ENCODE peak calls at places on chromosome 18, in six cellular contexts. One of them, this sample, is unnamed.

GRCh38 chr18:43719264-43719795 is 442.0 kb upstream of the SYT4 start:
- DNase-seq in psoas muscle: no peak
- DNase-seq in dorsolateral prefrontal cortex: no peak
- DNase-seq in HFF-Myc: no peak
- DNase-seq in astrocyte of the spinal cord: no peak
- DNase-seq in GM12865: no peak
- DNase-seq in this sample: no peak

GRCh38 chr18:51051105-51051712 is 21.2 kb downstream of the SMAD4 start:
- DNase-seq in psoas muscle: no peak
- DNase-seq in dorsolateral prefrontal cortex: no peak
- DNase-seq in HFF-Myc: peak
- DNase-seq in astrocyte of the spinal cord: peak
- DNase-seq in GM12865: peak
- DNase-seq in this sample: peak

GRCh38 chr18:69882965-69883668 is 64.6 kb downstream of the CD226 start:
- DNase-seq in psoas muscle: no peak
- DNase-seq in dorsolateral prefrontal cortex: no peak
- DNase-seq in HFF-Myc: no peak
- DNase-seq in astrocyte of the spinal cord: no peak
- DNase-seq in GM12865: peak
- DNase-seq in this sample: no peak

GRCh38 chr18:65749881-65750280 is 931 bp upstream of the CDH7 start:
- DNase-seq in psoas muscle: no peak
- DNase-seq in dorsolateral prefrontal cortex: no peak
- DNase-seq in HFF-Myc: no peak
- DNase-seq in astrocyte of the spinal cord: no peak
- DNase-seq in GM12865: no peak
- DNase-seq in this sample: no peak

GRCh38 chr18:78915446-78916008 is 64.1 kb upstream of the SALL3 start:
- DNase-seq in psoas muscle: no peak
- DNase-seq in dorsolateral prefrontal cortex: no peak
- DNase-seq in HFF-Myc: no peak
- DNase-seq in astrocyte of the spinal cord: no peak
- DNase-seq in GM12865: no peak
- DNase-seq in this sample: no peak

GRCh38 chr18:55416791-55417190 is 171.2 kb downstream of the TCF4 start:
- DNase-seq in psoas muscle: no peak
- DNase-seq in dorsolateral prefrontal cortex: no peak
- DNase-seq in HFF-Myc: no peak
- DNase-seq in astrocyte of the spinal cord: no peak
- DNase-seq in GM12865: no peak
- DNase-seq in this sample: no peak

GRCh38 chr18:35110037-35110436 is 68.8 kb downstream of the MAPRE2 start:
- DNase-seq in psoas muscle: no peak
- DNase-seq in dorsolateral prefrontal cortex: no peak
- DNase-seq in HFF-Myc: no peak
- DNase-seq in astrocyte of the spinal cord: no peak
- DNase-seq in GM12865: no peak
- DNase-seq in this sample: no peak

GRCh38 chr18:34951625-34952379 is 89.4 kb upstream of the MAPRE2 start:
- DNase-seq in psoas muscle: no peak
- DNase-seq in dorsolateral prefrontal cortex: no peak
- DNase-seq in HFF-Myc: no peak
- DNase-seq in astrocyte of the spinal cord: no peak
- DNase-seq in GM12865: no peak
- DNase-seq in this sample: no peak

GRCh38 chr18:45974088-45974536 is 7.0 kb upstream of the EPG5 start:
- DNase-seq in psoas muscle: no peak
- DNase-seq in dorsolateral prefrontal cortex: no peak
- DNase-seq in HFF-Myc: peak
- DNase-seq in astrocyte of the spinal cord: peak
- DNase-seq in GM12865: peak
- DNase-seq in this sample: peak

GRCh38 chr18:47263197-47263827 is 11.9 kb upstream of the SKOR2 start:
- DNase-seq in psoas muscle: no peak
- DNase-seq in dorsolateral prefrontal cortex: no peak
- DNase-seq in HFF-Myc: no peak
- DNase-seq in astrocyte of the spinal cord: no peak
- DNase-seq in GM12865: no peak
- DNase-seq in this sample: peak
- H3K4me3 ChIP-seq in psoas muscle: peak
- H3K4me3 ChIP-seq in dorsolateral prefrontal cortex: peak
- H3K4me3 ChIP-seq in HFF-Myc: peak
- H3K4me3 ChIP-seq in astrocyte of the spinal cord: peak
- H3K4me3 ChIP-seq in GM12865: no peak
- H3K4me3 ChIP-seq in this sample: no peak

DNA sequence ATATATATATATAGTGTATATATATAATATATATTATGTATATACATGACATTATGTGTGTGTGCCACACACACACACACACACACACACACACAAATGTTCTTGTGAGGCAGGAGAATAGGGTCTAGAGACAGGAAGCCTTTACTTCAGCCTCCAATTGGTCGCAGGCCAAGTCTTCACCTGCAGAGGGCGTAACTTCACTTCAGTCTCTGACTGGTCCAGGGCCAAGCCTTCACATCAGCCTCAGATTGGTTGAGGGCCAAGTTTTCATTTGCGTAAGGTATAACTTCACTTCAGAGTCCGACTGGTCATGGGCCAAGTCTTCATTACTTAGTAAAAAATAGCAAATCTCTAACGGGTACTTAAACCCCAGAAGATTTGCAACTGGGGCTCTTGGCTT is 13.2 kb upstream of the SS18 start:
- DNase-seq in psoas muscle: no peak
- DNase-seq in dorsolateral prefrontal cortex: no peak
- DNase-seq in HFF-Myc: no peak
- DNase-seq in astrocyte of the spinal cord: no peak
- DNase-seq in GM12865: peak
- DNase-seq in this sample: peak
- TF ChIP-seq CTCF in psoas muscle: no peak
- TF ChIP-seq CTCF in dorsolateral prefrontal cortex: no peak
- TF ChIP-seq CTCF in HFF-Myc: peak
- TF ChIP-seq CTCF in astrocyte of the spinal cord: no peak
- TF ChIP-seq CTCF in GM12865: peak
- TF ChIP-seq CTCF in this sample: no peak

DNA sequence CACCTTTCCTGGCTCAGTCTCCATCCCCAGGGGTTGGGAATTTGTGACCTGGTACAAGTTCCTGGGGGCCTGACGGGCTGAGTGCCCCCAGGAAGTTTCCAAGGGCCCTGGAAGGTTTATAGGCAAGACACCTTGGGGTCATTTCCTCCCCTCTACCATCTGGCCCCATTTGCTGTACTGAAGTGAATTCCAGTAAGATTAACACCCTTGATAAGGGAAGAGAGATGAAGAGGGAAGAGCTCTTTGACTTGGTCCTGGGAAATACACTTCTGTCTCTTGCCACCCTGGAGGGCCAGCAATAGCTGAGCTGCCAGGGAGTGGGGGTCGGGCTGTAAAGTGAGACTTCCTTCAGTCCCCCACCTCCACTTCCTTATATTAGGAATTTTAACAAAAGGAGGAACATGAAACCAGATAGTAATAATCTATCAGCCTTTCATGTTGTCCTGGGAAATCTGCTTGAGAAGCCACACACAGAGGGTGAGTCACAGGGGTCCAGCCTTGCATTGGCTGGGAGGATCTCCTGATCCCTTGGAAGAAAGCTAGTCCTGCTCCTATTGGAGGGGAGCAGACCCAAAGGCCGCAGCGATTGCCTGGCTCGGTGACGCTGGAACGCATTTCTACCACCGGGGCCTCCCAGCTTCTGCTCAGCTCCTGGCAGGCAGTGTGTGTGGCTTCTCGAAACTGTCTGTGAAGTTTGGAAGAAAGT is 87.4 kb downstream of the ACAA2 start:
- DNase-seq in psoas muscle: peak
- DNase-seq in dorsolateral prefrontal cortex: no peak
- DNase-seq in HFF-Myc: peak
- DNase-seq in astrocyte of the spinal cord: peak
- DNase-seq in GM12865: no peak
- DNase-seq in this sample: peak
- H3K4me3 ChIP-seq in psoas muscle: no peak
- H3K4me3 ChIP-seq in dorsolateral prefrontal cortex: no peak
- H3K4me3 ChIP-seq in HFF-Myc: no peak
- H3K4me3 ChIP-seq in astrocyte of the spinal cord: no peak
- H3K4me3 ChIP-seq in GM12865: no peak
- H3K4me3 ChIP-seq in this sample: no peak

GRCh38 chr18:67710639-67711038 is 194.1 kb upstream of the DSEL start:
- DNase-seq in psoas muscle: no peak
- DNase-seq in dorsolateral prefrontal cortex: no peak
- DNase-seq in HFF-Myc: no peak
- DNase-seq in astrocyte of the spinal cord: no peak
- DNase-seq in GM12865: peak
- DNase-seq in this sample: no peak

DNA sequence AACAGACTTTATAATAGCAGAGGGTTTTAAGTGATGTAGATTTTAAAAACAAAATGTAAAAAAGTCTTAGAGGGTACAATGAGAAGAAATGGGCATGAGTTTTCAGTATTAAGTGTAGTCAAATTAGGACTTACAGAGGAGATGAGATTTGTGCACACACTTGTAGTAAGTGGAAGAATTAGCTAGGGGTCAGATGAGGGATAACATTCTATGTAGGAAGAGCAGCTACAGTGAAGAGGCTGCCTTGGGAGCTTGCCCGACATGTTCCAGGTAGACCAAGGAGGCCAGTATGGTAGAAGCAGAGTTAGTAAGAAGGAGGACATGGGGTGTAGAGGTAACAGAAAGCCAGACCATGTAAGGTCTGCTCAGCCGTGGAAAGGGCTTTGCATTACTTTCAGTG is 189.2 kb upstream of the DSEL start:
- DNase-seq in psoas muscle: no peak
- DNase-seq in dorsolateral prefrontal cortex: no peak
- DNase-seq in HFF-Myc: no peak
- DNase-seq in astrocyte of the spinal cord: peak
- DNase-seq in GM12865: no peak
- DNase-seq in this sample: peak
- TF ChIP-seq CTCF in psoas muscle: no peak
- TF ChIP-seq CTCF in dorsolateral prefrontal cortex: no peak
- TF ChIP-seq CTCF in HFF-Myc: no peak
- TF ChIP-seq CTCF in astrocyte of the spinal cord: peak
- TF ChIP-seq CTCF in GM12865: no peak
- TF ChIP-seq CTCF in this sample: peak

DNA sequence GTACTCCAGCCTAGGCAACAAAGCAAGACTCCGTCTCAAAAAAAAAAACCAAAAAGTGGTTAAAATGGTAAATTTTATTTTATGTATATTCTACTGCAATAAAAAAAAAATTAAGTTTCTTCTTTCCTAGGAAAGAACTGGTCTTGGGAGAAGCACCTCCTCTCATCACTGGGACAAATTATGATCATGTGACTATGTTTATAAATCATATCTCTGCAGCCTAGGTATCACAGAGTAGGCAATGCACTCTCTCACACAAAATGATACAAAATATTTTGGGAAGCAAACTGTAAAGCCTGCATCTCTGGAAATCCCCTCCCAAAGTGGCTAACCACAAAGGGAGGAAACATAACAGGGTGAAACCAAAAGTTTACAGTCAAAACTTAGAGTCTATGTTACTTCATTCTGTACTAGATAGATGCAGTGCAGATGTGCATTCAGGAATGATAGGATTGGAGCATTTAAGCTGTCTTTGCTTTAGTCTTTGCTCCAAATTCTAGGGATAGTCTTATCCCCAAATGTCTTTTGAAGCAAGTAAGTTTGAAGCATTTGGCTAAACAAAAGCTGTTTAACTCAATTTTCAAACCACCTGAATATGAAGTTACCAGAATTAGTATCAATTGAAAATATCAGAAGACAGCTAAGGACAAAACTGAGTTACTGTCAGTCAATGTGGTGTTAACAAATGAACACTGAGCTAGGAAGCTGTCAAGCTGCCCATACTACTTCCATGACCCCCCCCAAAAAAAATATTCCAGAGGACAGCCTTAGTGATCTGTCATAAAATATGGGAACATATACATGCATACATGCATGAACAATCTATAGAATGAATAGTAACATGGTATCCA is 21.1 kb upstream of the MALT1 start:
- DNase-seq in psoas muscle: no peak
- DNase-seq in dorsolateral prefrontal cortex: no peak
- DNase-seq in HFF-Myc: no peak
- DNase-seq in astrocyte of the spinal cord: no peak
- DNase-seq in GM12865: peak
- DNase-seq in this sample: no peak
- H3K4me3 ChIP-seq in psoas muscle: no peak
- H3K4me3 ChIP-seq in dorsolateral prefrontal cortex: no peak
- H3K4me3 ChIP-seq in HFF-Myc: no peak
- H3K4me3 ChIP-seq in astrocyte of the spinal cord: no peak
- H3K4me3 ChIP-seq in GM12865: no peak
- H3K4me3 ChIP-seq in this sample: no peak

DNA sequence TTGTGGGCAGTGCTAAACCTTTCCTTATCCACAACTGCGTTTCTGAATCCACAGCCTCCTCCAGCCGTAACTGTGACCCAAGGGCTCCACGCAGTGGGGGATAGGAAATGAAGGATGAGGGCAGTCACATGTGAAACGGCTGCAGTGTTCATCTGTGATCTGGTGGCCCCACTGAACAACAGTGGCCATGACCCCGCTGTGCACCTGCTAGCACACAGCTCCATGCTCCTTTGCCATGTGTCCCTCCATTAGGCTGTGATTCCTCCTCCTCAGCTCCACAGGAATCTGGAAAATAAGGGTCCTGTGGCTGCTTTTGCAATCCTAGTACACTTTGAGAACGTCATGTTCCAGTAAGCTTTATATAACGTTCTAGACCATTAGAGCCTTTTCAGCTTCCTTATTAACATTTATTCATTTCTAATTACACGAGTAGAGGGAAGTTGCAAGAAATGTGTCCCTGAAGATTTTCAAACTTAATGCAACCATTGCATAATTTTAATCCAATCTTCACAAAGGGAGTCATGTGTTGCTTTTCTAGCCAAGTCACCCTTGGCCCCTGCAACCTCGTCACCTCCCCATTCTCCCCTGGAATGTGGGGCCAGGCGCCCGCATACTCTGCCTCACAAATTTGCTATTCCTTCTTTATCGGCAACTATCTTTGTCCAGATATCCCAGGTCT is 7.1 kb upstream of the NAPG start:
- DNase-seq in psoas muscle: peak
- DNase-seq in dorsolateral prefrontal cortex: peak
- DNase-seq in HFF-Myc: no peak
- DNase-seq in astrocyte of the spinal cord: peak
- DNase-seq in GM12865: no peak
- DNase-seq in this sample: peak
- TF ChIP-seq CTCF in psoas muscle: peak
- TF ChIP-seq CTCF in dorsolateral prefrontal cortex: peak
- TF ChIP-seq CTCF in HFF-Myc: peak
- TF ChIP-seq CTCF in astrocyte of the spinal cord: peak
- TF ChIP-seq CTCF in GM12865: no peak
- TF ChIP-seq CTCF in this sample: peak

GRCh38 chr18:22032392-22032961 is 136.9 kb upstream of the GATA6 start:
- DNase-seq in psoas muscle: no peak
- DNase-seq in dorsolateral prefrontal cortex: no peak
- DNase-seq in HFF-Myc: peak
- DNase-seq in astrocyte of the spinal cord: peak
- DNase-seq in GM12865: peak
- DNase-seq in this sample: peak
- H3K4me3 ChIP-seq in psoas muscle: no peak
- H3K4me3 ChIP-seq in dorsolateral prefrontal cortex: no peak
- H3K4me3 ChIP-seq in HFF-Myc: no peak
- H3K4me3 ChIP-seq in astrocyte of the spinal cord: no peak
- H3K4me3 ChIP-seq in GM12865: no peak
- H3K4me3 ChIP-seq in this sample: no peak